ENCODE peak calls at places on chromosomes 1 and 21, in four cellular contexts. One of them, this sample, is unnamed.

GRCh38 chr1:234515411-234515810 is 36.4 kb upstream of the TARBP1 start:
- DNase-seq in NCI-H748 treated with DMSO at 0.1 percent for 48 hours: no peak
- DNase-seq in C1 segment of cervical spinal cord: no peak
- DNase-seq in NCI-H1105 treated with DMSO at 0.1 percent for 48 hours: no peak
- DNase-seq in this sample: no peak

GRCh38 chr1:233802611-233803010 is 101.9 kb upstream of the SLC35F3 start:
- DNase-seq in NCI-H1105 treated with DMSO at 0.1 percent for 48 hours: no peak
- DNase-seq in C1 segment of cervical spinal cord: no peak
- DNase-seq in NCI-H748 treated with DMSO at 0.1 percent for 48 hours: no peak
- DNase-seq in this sample: no peak

GRCh38 chr1:236342403-236343245 is 51.5 kb upstream of the EDARADD start:
- DNase-seq in NCI-H1105 treated with DMSO at 0.1 percent for 48 hours: no peak
- DNase-seq in NCI-H748 treated with DMSO at 0.1 percent for 48 hours: no peak
- DNase-seq in C1 segment of cervical spinal cord: no peak
- DNase-seq in this sample: no peak

GRCh38 chr1:48967318-48967717 is 190.6 kb upstream of the BEND5 start:
- DNase-seq in NCI-H748 treated with DMSO at 0.1 percent for 48 hours: no peak
- DNase-seq in C1 segment of cervical spinal cord: no peak
- DNase-seq in NCI-H1105 treated with DMSO at 0.1 percent for 48 hours: no peak
- DNase-seq in this sample: no peak

GRCh38 chr1:234734864-234735263 is 124.9 kb upstream of the IRF2BP2 start:
- DNase-seq in NCI-H1105 treated with DMSO at 0.1 percent for 48 hours: no peak
- DNase-seq in NCI-H748 treated with DMSO at 0.1 percent for 48 hours: no peak
- DNase-seq in C1 segment of cervical spinal cord: no peak
- DNase-seq in this sample: no peak

GRCh38 chr1:39845569-39846566 is 37.4 kb downstream of the TRIT1 start:
- DNase-seq in NCI-H748 treated with DMSO at 0.1 percent for 48 hours: peak
- DNase-seq in NCI-H1105 treated with DMSO at 0.1 percent for 48 hours: peak
- DNase-seq in C1 segment of cervical spinal cord: peak
- DNase-seq in this sample: peak

GRCh38 chr1:999797-1000356 is at the start of gene HES4:
- DNase-seq in NCI-H1105 treated with DMSO at 0.1 percent for 48 hours: peak
- DNase-seq in C1 segment of cervical spinal cord: peak
- DNase-seq in NCI-H748 treated with DMSO at 0.1 percent for 48 hours: peak
- DNase-seq in this sample: no peak

GRCh38 chr1:41360074-41361027 is 883 bp upstream of the FOXO6 start:
- DNase-seq in C1 segment of cervical spinal cord: no peak
- DNase-seq in NCI-H748 treated with DMSO at 0.1 percent for 48 hours: peak
- DNase-seq in NCI-H1105 treated with DMSO at 0.1 percent for 48 hours: no peak
- DNase-seq in this sample: peak

GRCh38 chr21:43600642-43601397 is 58.5 kb downstream of the HSF2BP start:
- DNase-seq in C1 segment of cervical spinal cord: no peak
- DNase-seq in NCI-H748 treated with DMSO at 0.1 percent for 48 hours: no peak
- DNase-seq in NCI-H1105 treated with DMSO at 0.1 percent for 48 hours: peak
- DNase-seq in this sample: peak

GRCh38 chr1:182087951-182088350 is 26.4 kb upstream of the ZNF648 start:
- DNase-seq in C1 segment of cervical spinal cord: no peak
- DNase-seq in NCI-H748 treated with DMSO at 0.1 percent for 48 hours: no peak
- DNase-seq in NCI-H1105 treated with DMSO at 0.1 percent for 48 hours: no peak
- DNase-seq in this sample: no peak

GRCh38 chr1:40396420-40396819 is 22.9 kb downstream of the SMAP2 start:
- DNase-seq in C1 segment of cervical spinal cord: no peak
- DNase-seq in NCI-H1105 treated with DMSO at 0.1 percent for 48 hours: no peak
- DNase-seq in NCI-H748 treated with DMSO at 0.1 percent for 48 hours: no peak
- DNase-seq in this sample: no peak

GRCh38 chr1:203026666-203027663 is 674 bp downstream of the PPFIA4 start:
- DNase-seq in NCI-H748 treated with DMSO at 0.1 percent for 48 hours: no peak
- DNase-seq in NCI-H1105 treated with DMSO at 0.1 percent for 48 hours: peak
- DNase-seq in C1 segment of cervical spinal cord: no peak
- DNase-seq in this sample: no peak

This sample was measured in SHP77.